ENCODE peak calls at places on chromosome 11, in five cellular contexts. S is fibroblast of lung, Y is HL-60, J is A549, L is GM23338. A is an unnamed sample.

GRCh38 chr11:11296434-11296833 is 56.6 kb downstream of the CSNK2A3 start:
- DNase-seq in S (no peak), Y (no peak), J (no peak), L (no peak), A (no peak)

GRCh38 chr11:10930224-10930960 is 72.5 kb upstream of the ZBED5 start:
- DNase-seq in S (peak; percentile 40), Y (no peak), J (no peak), L (peak; percentile 64), A (no peak)

GRCh38 chr11:6737872-6738466 is 33.8 kb downstream of the OR2AG2 start:
- DNase-seq in S (peak; percentile 14), Y (no peak), J (peak; percentile 36), L (peak; percentile 80), A (peak; percentile 51)

GRCh38 chr11:2857276-2857675 is 28.3 kb downstream of the CDKN1C start:
- DNase-seq in S (no peak), Y (no peak), J (no peak), L (no peak), A (no peak)

GRCh38 chr11:103035656-103036434 is 56.1 kb downstream of the DCUN1D5 start:
- DNase-seq in S (peak; percentile 83), Y (peak; percentile 63), J (peak; percentile 11), L (peak; percentile 82), A (no peak)

GRCh38 chr11:28697920-28698827 is 590.0 kb downstream of the METTL15 start:
- DNase-seq in S (peak; percentile 30), Y (peak; percentile 23), J (peak; percentile 10), L (peak; percentile 89), A (peak; percentile 49)

GRCh38 chr11:13119361-13119760 is 110.2 kb downstream of the RASSF10 start:
- DNase-seq in S (no peak), Y (no peak), J (no peak), L (no peak), A (no peak)

GRCh38 chr11:76661835-76662434 is 8.6 kb downstream of the LRRC32 start:
- DNase-seq in S (peak; percentile 26), Y (no peak), J (no peak), L (no peak), A (no peak)

GRCh38 chr11:18566406-18566805 is 22.1 kb downstream of the UEVLD start:
- DNase-seq in S (no peak), Y (no peak), J (no peak), L (no peak), A (no peak)

GRCh38 chr11:3856856-3857553 is 1.5 kb downstream of the STIM1 start:
- DNase-seq in S (no peak), Y (no peak), J (no peak), L (no peak), A (no peak)

GRCh38 chr11:35579557-35580396 is 38.5 kb upstream of the FJX1 start:
- DNase-seq in S (peak; percentile 87), Y (peak; percentile 40), J (peak; percentile 69), L (no peak), A (no peak)

GRCh38 chr11:119763071-119763715 is 34.2 kb upstream of the NECTIN1 start:
- DNase-seq in S (peak; percentile 14), Y (no peak), J (no peak), L (no peak), A (no peak)

GRCh38 chr11:128472128-128473110 is 114.9 kb downstream of the ETS1 start:
- DNase-seq in S (peak; percentile 68), Y (no peak), J (no peak), L (no peak), A (no peak)

GRCh38 chr11:19846654-19847330 is 134.2 kb downstream of the NAV2 start:
- DNase-seq in S (peak; percentile 31), Y (no peak), J (no peak), L (peak; percentile 27), A (peak; percentile 31)
- H3K27ac ChIP-seq in S (peak overlapping the region; percentile 46), Y (no peak overlapping the region), J (no peak overlapping the region), L (no peak overlapping the region), A (no peak overlapping the region)

DNA sequence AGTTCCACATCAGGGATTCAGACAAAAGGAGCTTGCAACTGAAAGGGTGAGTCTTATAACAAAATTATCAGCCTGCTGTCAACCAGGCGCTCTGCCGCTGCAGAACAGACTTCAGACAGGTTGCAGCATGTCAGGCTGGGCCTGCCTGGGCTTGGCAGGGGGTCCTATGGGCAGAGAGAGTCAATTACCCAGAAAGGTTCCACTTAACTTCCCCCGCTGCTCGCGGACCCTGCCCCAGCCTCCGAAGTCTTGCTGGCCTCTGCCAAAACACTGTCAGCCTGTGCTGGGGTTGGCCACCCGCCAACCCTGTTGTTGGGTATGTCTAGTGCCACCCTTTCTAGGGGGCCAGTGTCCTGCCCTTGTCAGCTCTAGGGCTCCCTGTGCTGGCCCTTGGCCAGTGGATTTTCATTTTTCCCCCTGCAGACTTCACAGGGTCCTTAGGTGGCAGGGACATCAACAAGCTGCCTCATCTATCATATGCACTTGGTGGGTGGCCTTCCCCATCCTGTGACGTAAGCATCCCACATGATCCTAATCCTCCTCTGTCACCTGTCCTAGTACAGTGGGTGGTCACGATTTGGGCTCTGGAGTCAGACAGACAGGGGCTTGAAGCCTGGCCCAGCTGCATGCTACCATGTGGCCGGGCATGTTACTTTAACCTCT is 166.5 kb upstream of the CADM1 start:
- DNase-seq in S (no peak), Y (no peak), J (no peak), L (no peak), A (no peak)
- H3K27ac ChIP-seq in S (no peak overlapping the region), Y (no peak overlapping the region), J (no peak overlapping the region), L (no peak overlapping the region), A (no peak overlapping the region)

GRCh38 chr11:61027141-61027840 is 55.8 kb downstream of the CD6 start:
- DNase-seq in S (no peak), Y (no peak), J (no peak), L (no peak), A (no peak)

GRCh38 chr11:61023086-61024035 is 51.9 kb downstream of the CD6 start:
- DNase-seq in S (no peak), Y (no peak), J (no peak), L (no peak), A (no peak)

GRCh38 chr11:61026121-61027031 is 54.9 kb downstream of the CD6 start:
- DNase-seq in S (no peak), Y (peak; percentile 18), J (no peak), L (no peak), A (no peak)

GRCh38 chr11:61024938-61025818 is 53.7 kb downstream of the CD6 start:
- DNase-seq in S (no peak), Y (no peak), J (no peak), L (no peak), A (no peak)

DNA sequence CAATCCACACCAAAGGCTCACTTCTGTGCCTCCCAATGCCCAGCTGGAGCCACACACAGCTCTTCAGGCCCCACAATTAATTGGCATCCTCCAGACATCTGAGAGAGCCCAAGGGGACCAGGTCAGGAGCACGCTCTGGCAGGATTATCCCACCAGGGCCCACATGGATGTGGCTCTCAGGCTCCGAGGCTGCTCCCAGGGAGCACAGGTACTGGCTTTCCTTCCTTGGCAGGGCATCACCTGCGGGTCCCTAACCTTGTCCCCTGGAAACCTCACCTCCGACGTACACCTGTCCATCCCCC is 54.3 kb downstream of the CD6 start:
- DNase-seq in S (no peak), Y (no peak), J (no peak), L (no peak), A (no peak)
- H3K27ac ChIP-seq in S (no peak overlapping the region), Y (no peak overlapping the region), J (no peak overlapping the region), L (no peak overlapping the region), A (no peak overlapping the region)

GRCh38 chr11:450809-451451 is 851 bp downstream of the PTDSS2 start:
- DNase-seq in S (peak; percentile 63), Y (peak; percentile 57), J (peak; percentile 66), L (peak; percentile 79), A (peak; percentile 42)
- H3K27ac ChIP-seq in S (peak overlapping the region; percentile 90), Y (peak overlapping the region; percentile 70), J (peak overlapping the region; percentile 93), L (no peak overlapping the region), A (peak overlapping the region; percentile 96)

GRCh38 chr11:9573775-9574555 is 495 bp downstream of the WEE1 start:
- DNase-seq in S (no peak), Y (no peak), J (peak; percentile 32), L (no peak), A (peak; percentile 23)
- H3K27ac ChIP-seq in S (peak overlapping the region; percentile 89), Y (peak overlapping the region; percentile 81), J (peak overlapping the region; percentile 95), L (peak overlapping the region; percentile 84), A (peak overlapping the region; percentile 96)

GRCh38 chr11:75344761-75345454 is 6.6 kb downstream of the ARRB1 start:
- DNase-seq in S (no peak), Y (no peak), J (no peak), L (no peak), A (no peak)
- H3K27ac ChIP-seq in S (no peak overlapping the region), Y (peak overlapping the region; percentile 11), J (peak overlapping the region; percentile 3), L (no peak overlapping the region), A (peak overlapping the region; percentile 84)

A was measured in heart right ventricle.